ENCODE peak calls at places on chromosomes 12 and 14, in six cellular contexts. C is CD8-positive, alpha-beta T cell; Y is NT2/D1; P is HEK293T; O is RWPE1; B is PC-9. E is an unnamed sample.

GRCh38 chr14:37796703-37797416 is 201.4 kb downstream of the TTC6 start:
- DNase-seq in C (no peak), Y (no peak), P (no peak), O (no peak), B (no peak), E (no peak)

GRCh38 chr14:102071283-102071998 is 15.4 kb downstream of the HSP90AA1 start:
- DNase-seq in C (no peak), Y (no peak), P (no peak), O (no peak), B (peak; percentile 100), E (no peak)

GRCh38 chr12:114392909-114393308 is 13.0 kb downstream of the TBX5 start:
- DNase-seq in C (no peak), Y (no peak), P (no peak), O (no peak), B (no peak), E (no peak)

GRCh38 chr12:29726321-29726692 is 57.4 kb downstream of the TMTC1 start:
- DNase-seq in C (no peak), Y (no peak), P (peak; percentile 23), O (no peak), B (no peak), E (no peak)

GRCh38 chr14:46488374-46488773 is 163.2 kb downstream of the RPL10L start:
- DNase-seq in C (no peak), Y (no peak), P (no peak), O (peak; percentile 8), B (no peak), E (no peak)

GRCh38 chr14:50044040-50044651 is 72.2 kb downstream of the VCPKMT start:
- DNase-seq in C (no peak), Y (no peak), P (no peak), O (no peak), B (no peak), E (no peak)

GRCh38 chr14:90696728-90697127 is 119.5 kb downstream of the TTC7B start:
- DNase-seq in C (no peak), Y (no peak), P (no peak), O (no peak), B (no peak), E (no peak)

GRCh38 chr14:101824339-101824727 is 62.8 kb downstream of the PPP2R5C start:
- DNase-seq in C (no peak), Y (no peak), P (no peak), O (no peak), B (no peak), E (no peak)

GRCh38 chr14:102501751-102502315 is 7.7 kb downstream of the ANKRD9 start:
- DNase-seq in C (no peak), Y (no peak), P (no peak), O (no peak), B (no peak), E (no peak)

GRCh38 chr14:72708708-72709475 is 185.0 kb downstream of the DPF3 start:
- DNase-seq in C (no peak), Y (no peak), P (no peak), O (peak; percentile 11), B (no peak), E (peak; percentile 68)

GRCh38 chr12:56632701-56633464 is 2.8 kb upstream of the BAZ2A start:
- DNase-seq in C (no peak), Y (no peak), P (no peak), O (no peak), B (no peak), E (no peak)

GRCh38 chr12:51009038-51009437 is 17.1 kb downstream of the SLC11A2 start:
- DNase-seq in C (peak; percentile 74), Y (no peak), P (no peak), O (no peak), B (no peak), E (peak; percentile 73)

GRCh38 chr12:10540776-10541205 is 35.1 kb downstream of the EIF2S3B start:
- DNase-seq in C (no peak), Y (no peak), P (no peak), O (peak; percentile 21), B (no peak), E (no peak)

GRCh38 chr12:26953447-26953846 is 15.2 kb downstream of the FGFR1OP2 start:
- DNase-seq in C (no peak), Y (no peak), P (no peak), O (no peak), B (no peak), E (no peak)

GRCh38 chr14:100129161-100129589 is 30.3 kb downstream of the DEGS2 start:
- DNase-seq in C (no peak), Y (no peak), P (no peak), O (no peak), B (no peak), E (no peak)

GRCh38 chr12:130154276-130154675 is 8.0 kb upstream of the FZD10 start:
- DNase-seq in C (no peak), Y (no peak), P (no peak), O (no peak), B (no peak), E (no peak)

GRCh38 chr12:53999596-54000104 is 311 bp upstream of the HOXC9 start:
- DNase-seq in C (no peak), Y (no peak), P (no peak), O (peak; percentile 77), B (no peak), E (no peak)

GRCh38 chr12:47085815-47086252 is 6.1 kb upstream of the AMIGO2 start:
- DNase-seq in C (peak; percentile 41), Y (no peak), P (no peak), O (peak; percentile 41), B (no peak), E (no peak)